ENCODE peak calls at places on chromosomes 12 and 14, in seven cellular contexts. P, C, B, R, G, V and K are unnamed samples.

GRCh38 chr12:75852143-75852542 is 179.4 kb downstream of the PHLDA1 start:
- DNase-seq in R (no peak), V (no peak), G (no peak), P (no peak), B (no peak), C (no peak), K (no peak)

GRCh38 chr12:47709277-47710048 is 3.6 kb upstream of the RPAP3 start:
- DNase-seq in G (no peak), C (no peak), P (no peak), R (no peak), B (no peak), V (no peak), K (no peak)

GRCh38 chr12:92216092-92216491 is 70.4 kb upstream of the BTG1 start:
- DNase-seq in P (no peak), C (no peak), R (no peak), V (no peak), G (no peak), B (peak; percentile 9), K (no peak)

GRCh38 chr14:81990312-81990761 is 456.7 kb upstream of the SEL1L start:
- DNase-seq in C (no peak), G (peak; percentile 72), P (no peak), V (no peak), R (peak; percentile 20), B (peak; percentile 68), K (no peak)

GRCh38 chr12:27999970-28000369 is 27.4 kb upstream of the PTHLH start:
- DNase-seq in V (no peak), B (no peak), P (no peak), R (no peak), G (no peak), C (no peak), K (no peak)

GRCh38 chr14:91232631-91233030 is 11.9 kb downstream of the GPR68 start:
- DNase-seq in B (no peak), C (no peak), P (no peak), G (no peak), V (no peak), R (no peak), K (no peak)

GRCh38 chr12:52318241-52318990 is 2.8 kb downstream of the KRT83 start:
- DNase-seq in R (no peak), G (no peak), B (no peak), P (peak; percentile 2), C (no peak), V (no peak), K (no peak)

GRCh38 chr12:127548123-127548553 is 718.8 kb upstream of the TMEM132C start:
- DNase-seq in V (no peak), C (no peak), R (no peak), G (peak; percentile 5), B (peak; percentile 47), P (no peak), K (no peak)

GRCh38 chr14:58249611-58250010 is 5.0 kb downstream of the PSMA3 start:
- DNase-seq in R (no peak), B (no peak), G (no peak), V (no peak), C (no peak), P (no peak), K (no peak)

GRCh38 chr14:58239259-58240210 is 5.1 kb upstream of the PSMA3 start:
- DNase-seq in G (peak; percentile 67), V (peak; percentile 74), B (peak; percentile 83), C (peak; percentile 75), P (peak; percentile 57), R (peak; percentile 70), K (no peak)

GRCh38 chr14:58245562-58245961 is 919 bp downstream of the PSMA3 start:
- DNase-seq in P (no peak), G (no peak), R (no peak), B (no peak), C (no peak), V (no peak), K (no peak)

GRCh38 chr14:58243790-58244555 is 670 bp upstream of the PSMA3 start:
- DNase-seq in R (no peak), P (no peak), B (peak; percentile 57), V (no peak), G (no peak), C (peak; percentile 39), K (no peak)

DNA sequence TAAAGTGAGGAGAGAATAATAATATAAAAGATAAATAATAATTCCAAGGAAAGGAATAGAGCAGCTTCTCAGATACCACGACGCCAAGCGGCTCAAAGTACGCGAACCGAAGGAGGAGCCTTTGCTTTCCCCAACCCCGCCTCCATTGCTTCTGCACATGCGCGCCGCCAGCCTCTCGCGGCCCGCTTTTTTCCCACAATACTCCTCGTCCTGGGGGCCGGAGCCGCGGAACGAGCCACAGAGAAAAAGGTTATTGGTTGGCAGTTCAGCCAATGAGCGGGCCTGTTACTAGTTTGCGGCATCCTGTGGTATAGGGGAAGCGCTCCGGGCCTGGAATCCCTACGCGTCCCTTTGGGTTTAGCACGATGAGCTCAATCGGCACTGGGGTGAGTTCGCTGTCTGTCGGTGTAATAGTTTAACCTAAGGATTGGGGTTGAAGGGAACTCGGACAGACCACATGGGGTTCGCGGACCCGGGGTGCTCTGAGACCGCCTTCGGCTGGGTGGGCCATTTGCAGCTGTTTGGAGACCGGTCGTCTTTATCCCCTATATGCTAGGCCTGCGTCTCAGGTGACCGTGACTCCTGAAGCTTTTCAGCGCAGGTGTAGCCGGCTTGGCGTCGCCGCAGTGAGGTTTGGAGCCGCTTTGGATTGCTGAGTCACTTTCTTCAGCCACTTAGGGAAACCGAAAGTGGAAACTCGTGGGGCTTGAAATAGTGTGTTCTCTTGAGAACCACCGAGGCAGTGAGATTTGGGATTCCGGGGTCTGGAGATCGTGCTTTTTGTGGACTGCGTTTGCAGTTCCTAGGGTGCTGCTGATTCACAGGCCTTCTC is at the start of gene PSMA3:
- DNase-seq in V (peak; percentile 98), G (peak; percentile 99), P (peak; percentile 98), R (peak; percentile 98), B (peak; percentile 98), C (peak; percentile 99), K (peak; percentile 57)
- TF ChIP-seq CTCF in V (no peak), G (no peak), P (no peak), R (no peak), B (no peak), C (no peak), K (no peak)

DNA sequence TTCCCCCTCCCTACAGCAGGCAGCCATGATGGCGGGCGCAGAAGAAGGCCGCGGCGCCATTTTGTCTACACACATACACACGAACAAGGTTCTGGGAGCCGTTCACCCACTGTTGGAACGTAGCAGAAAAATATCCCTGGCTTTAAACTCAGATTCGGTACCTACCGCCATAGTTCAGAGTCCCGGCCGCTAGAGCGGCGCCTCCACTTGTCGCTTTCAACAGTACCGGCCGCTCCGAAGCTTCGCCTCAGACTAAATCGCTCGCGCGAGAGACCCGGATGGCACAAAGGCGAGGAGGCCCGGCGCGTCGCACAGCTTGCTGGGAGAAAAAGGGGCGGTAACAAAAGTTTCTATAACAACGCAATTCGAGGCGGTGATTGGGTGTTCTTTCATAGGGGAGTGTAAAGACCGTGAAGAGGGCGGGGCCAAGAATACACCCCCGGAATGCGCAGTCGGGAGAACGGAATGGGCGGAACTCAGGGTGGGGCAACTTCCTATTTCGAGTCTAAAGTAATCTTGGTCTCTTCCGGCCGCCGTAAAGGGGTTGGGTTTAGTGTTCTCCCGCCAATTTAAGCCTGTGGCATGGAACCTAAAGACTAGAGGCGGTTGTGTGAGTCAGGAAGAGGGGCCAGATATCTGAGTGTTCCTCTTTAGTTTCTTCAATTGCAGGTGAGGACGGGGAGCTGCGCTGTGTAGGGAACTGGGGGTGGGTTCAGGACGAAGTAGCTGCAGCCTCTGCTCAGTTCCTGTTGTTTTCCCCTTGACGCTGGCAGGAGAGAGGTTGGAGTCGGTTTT is at the start of the genes KNTC1 and RSRC2:
- DNase-seq in B (peak; percentile 100), R (peak; percentile 100), P (peak; percentile 99), G (peak; percentile 100), C (peak; percentile 99), V (peak; percentile 98), K (peak; percentile 57)
- TF ChIP-seq CTCF in B (no peak), R (no peak), P (no peak), G (no peak), C (no peak), V (peak; percentile 18), K (no peak)

GRCh38 chr12:84911331-84912190 is 1.0 kb downstream of the SLC6A15 start:
- DNase-seq in V (peak; percentile 37), R (no peak), B (peak; percentile 88), G (peak; percentile 98), C (no peak), P (no peak), K (peak; percentile 46)

GRCh38 chr12:84910549-84911241 is 1.9 kb downstream of the SLC6A15 start:
- DNase-seq in C (no peak), B (peak; percentile 47), V (no peak), R (no peak), P (no peak), G (peak; percentile 23), K (no peak)

GRCh38 chr12:84913151-84913550 is 552 bp upstream of the SLC6A15 start:
- DNase-seq in G (peak; percentile 61), V (no peak), C (no peak), B (peak; percentile 50), R (no peak), P (no peak), K (no peak)

DNA sequence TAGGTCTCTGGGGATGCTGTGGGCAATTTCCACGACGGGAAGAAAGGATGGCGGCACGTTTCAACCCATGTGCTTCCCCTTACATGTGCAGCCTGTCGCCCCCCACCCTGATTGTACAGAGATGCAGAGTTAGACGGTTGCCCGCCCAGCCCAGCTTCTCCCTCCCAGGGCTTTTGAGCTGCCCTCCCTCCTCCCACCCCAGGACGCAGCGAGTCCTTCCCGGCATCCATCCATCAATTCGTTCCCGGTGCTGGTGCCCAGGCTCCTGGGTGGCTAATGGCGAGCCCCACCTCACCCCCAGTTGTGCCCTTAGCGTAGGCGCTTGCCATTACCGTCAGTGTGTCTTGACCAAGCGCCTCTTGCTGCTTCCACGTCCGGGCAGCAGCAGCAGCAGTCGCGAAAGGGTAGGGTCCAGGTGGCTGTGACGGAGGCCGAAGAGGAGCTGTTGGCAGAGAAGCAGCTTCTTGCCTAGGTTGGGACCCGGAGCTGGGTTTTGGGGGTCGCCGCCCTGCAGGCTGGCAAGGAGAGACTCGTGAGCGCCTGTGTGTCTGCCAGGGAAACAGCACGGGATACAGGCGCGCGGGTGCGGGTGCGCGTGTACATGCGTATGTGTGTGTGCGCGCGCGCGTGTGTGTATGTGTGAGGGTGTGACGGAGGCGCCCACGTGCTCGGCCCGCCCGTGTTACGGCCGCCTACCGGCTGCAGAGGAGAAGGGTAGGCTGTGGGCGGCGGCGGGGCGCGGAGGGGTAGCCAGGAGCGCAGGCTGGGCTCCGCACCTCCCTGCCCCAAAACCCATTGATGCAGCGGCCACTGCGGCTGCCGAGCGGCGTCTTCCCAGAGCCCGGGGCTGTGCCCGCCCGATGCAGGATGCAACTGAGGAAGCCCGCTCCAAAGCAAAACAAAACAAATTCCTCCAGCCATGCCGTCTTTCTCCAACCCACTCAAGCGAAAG is at the start of gene SLC6A15:
- DNase-seq in P (no peak), C (no peak), G (peak; percentile 87), B (peak; percentile 88), V (peak; percentile 52), R (no peak), K (no peak)
- TF ChIP-seq CTCF in P (no peak), C (no peak), G (peak; percentile 38), B (peak; percentile 60), V (no peak), R (no peak), K (peak; percentile 39)

GRCh38 chr14:54975856-54976255 is 51.0 kb downstream of the WDHD1 start:
- DNase-seq in P (no peak), C (no peak), B (peak; percentile 26), V (no peak), G (no peak), R (no peak), K (no peak)

GRCh38 chr14:54979039-54979438 is 47.9 kb downstream of the WDHD1 start:
- DNase-seq in P (no peak), C (no peak), R (no peak), V (no peak), G (no peak), B (no peak), K (no peak)

GRCh38 chr14:54976316-54976715 is 50.6 kb downstream of the WDHD1 start:
- DNase-seq in P (no peak), C (no peak), R (no peak), V (no peak), B (peak; percentile 89), G (no peak), K (no peak)

GRCh38 chr14:54985156-54985555 is 41.7 kb downstream of the WDHD1 start:
- DNase-seq in C (no peak), G (no peak), B (no peak), P (no peak), R (no peak), V (no peak), K (no peak)

DNA sequence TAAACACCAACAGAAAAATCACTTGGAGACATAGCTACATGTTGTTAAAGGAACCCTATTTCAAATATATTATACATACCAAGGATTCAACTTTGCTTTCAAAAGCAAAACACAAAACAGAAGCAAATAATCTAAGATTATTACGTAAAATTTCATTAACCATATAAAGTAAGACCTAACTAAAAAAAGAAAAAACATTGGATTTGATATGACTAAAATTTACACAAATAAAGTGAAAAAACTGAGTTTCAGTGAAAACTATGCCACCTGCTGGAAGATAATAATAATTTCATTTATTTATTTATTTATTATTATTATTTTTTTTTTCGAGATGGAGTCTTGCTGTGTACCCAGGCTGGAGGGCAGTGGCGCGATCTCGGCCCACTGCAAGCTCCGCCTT is 45.2 kb downstream of the WDHD1 start:
- DNase-seq in B (peak; percentile 48), C (no peak), G (no peak), P (no peak), V (no peak), R (no peak), K (no peak)
- TF ChIP-seq CTCF in B (peak; percentile 2), C (no peak), G (no peak), P (no peak), V (no peak), R (peak; percentile 31), K (no peak)